ENCODE peak calls at places on chromosomes 11 and 22, in ten cellular contexts. E, J, O, Z, N, P, B, X, R and G are unnamed samples.

GRCh38 chr11:68584097-68584496 is 100.2 kb upstream of the GAL start:
- DNase-seq in B (peak), J (peak), Z (peak), E (no peak), N (no peak), X (peak), P (peak), R (peak), O (no peak), G (peak)

GRCh38 chr22:49536571-49537131 is 291.0 kb downstream of the BRD1 start:
- DNase-seq in O (no peak), Z (no peak), P (peak), N (no peak), E (no peak), R (no peak), X (no peak), J (no peak), B (no peak), G (no peak)

GRCh38 chr11:116984186-116984585 is 114.0 kb downstream of the SIK3 start:
- DNase-seq in N (no peak), R (no peak), X (peak), O (peak), J (no peak), Z (no peak), E (no peak), B (peak), P (no peak), G (no peak)

GRCh38 chr22:30267382-30268302 is 991 bp upstream of the OSM start:
- DNase-seq in E (no peak), R (no peak), P (peak), Z (peak), N (no peak), X (no peak), B (no peak), J (no peak), O (no peak), G (no peak)

GRCh38 chr22:25564320-25564978 is at the start of gene GRK3:
- DNase-seq in R (peak), X (peak), E (no peak), O (peak), B (peak), P (peak), J (peak), N (no peak), Z (peak), G (peak)

GRCh38 chr11:125389339-125390166 is 106.5 kb downstream of the FEZ1 start:
- DNase-seq in E (no peak), P (peak), N (no peak), Z (no peak), X (no peak), R (no peak), O (no peak), J (no peak), B (no peak), G (no peak)

GRCh38 chr11:134510171-134510570 is 98.1 kb upstream of the B3GAT1 start:
- DNase-seq in N (no peak), X (no peak), Z (no peak), R (no peak), E (no peak), P (peak), J (no peak), O (no peak), B (no peak), G (peak)

GRCh38 chr11:86484164-86484794 is 109.6 kb downstream of the CCDC81 start:
- DNase-seq in P (no peak), X (peak), Z (no peak), O (peak), N (peak), B (peak), J (no peak), R (no peak), E (peak), G (no peak)

GRCh38 chr11:20337526-20338154 is 25.9 kb upstream of the HTATIP2 start:
- DNase-seq in N (peak), X (peak), J (no peak), O (peak), R (peak), E (no peak), P (no peak), B (peak), Z (no peak), G (no peak)

GRCh38 chr22:39207141-39208012 is 37.4 kb downstream of the PDGFB start:
- DNase-seq in N (no peak), X (peak), E (no peak), O (peak), Z (no peak), J (no peak), R (no peak), B (no peak), P (peak), G (no peak)

GRCh38 chr11:69120096-69120875 is 35.4 kb upstream of the SMIM38 start:
- DNase-seq in E (no peak), R (no peak), N (no peak), P (no peak), Z (no peak), X (no peak), J (no peak), B (no peak), O (no peak), G (no peak)

GRCh38 chr11:1959786-1960185 is 12.7 kb downstream of the MRPL23 start:
- DNase-seq in Z (no peak), R (no peak), O (no peak), B (no peak), J (no peak), E (no peak), N (no peak), X (no peak), P (peak), G (no peak)

GRCh38 chr11:7655253-7656217 is 17.8 kb downstream of the CYB5R2 start:
- DNase-seq in B (no peak), Z (no peak), R (no peak), E (no peak), N (no peak), O (no peak), X (no peak), P (no peak), J (no peak), G (no peak)

GRCh38 chr22:17629646-17630045 is 1.1 kb upstream of the ATP6V1E1 start:
- DNase-seq in J (no peak), X (no peak), P (no peak), B (no peak), E (no peak), O (no peak), N (no peak), Z (no peak), R (no peak), G (no peak)